ENCODE peak calls at places on chromosomes 6 and 20, in six cellular contexts. J, O, F, Z, I and H are unnamed samples. For H3K36me3, the result is how much of the 10 kb centered on the place peaks cover.

GRCh38 chr6:155970878-155971702 is 515.5 kb upstream of the NOX3 start:
- DNase-seq in F (no peak), O (no peak), Z (no peak), I (no peak), J (no peak), H (no peak)

GRCh38 chr6:150641398-150642139 is 41.9 kb downstream of the PLEKHG1 start:
- DNase-seq in O (peak), F (no peak), J (no peak), Z (no peak), I (no peak), H (no peak)

GRCh38 chr6:43851204-43851855 is 81.3 kb downstream of the VEGFA start:
- DNase-seq in I (no peak), O (no peak), F (no peak), J (no peak), Z (no peak), H (no peak)

GRCh38 chr20:53609501-53610445 is 16.1 kb upstream of the ZNF217 start:
- DNase-seq in F (no peak), J (peak), I (peak), O (no peak), Z (no peak), H (peak)

GRCh38 chr6:117938324-117938995 is 31.4 kb downstream of the SLC35F1 start:
- DNase-seq in F (no peak), J (no peak), Z (no peak), I (no peak), O (no peak), H (no peak)

GRCh38 chr20:46959081-46959692 is 64.5 kb downstream of the EYA2 start:
- DNase-seq in J (no peak), I (no peak), O (peak), Z (no peak), F (no peak), H (no peak)

GRCh38 chr20:20076297-20077065 is 24.1 kb downstream of the CFAP61 start:
- DNase-seq in Z (no peak), J (no peak), O (peak), F (no peak), I (no peak), H (no peak)

GRCh38 chr20:51042064-51042463 is 19.2 kb upstream of the KCNG1 start:
- DNase-seq in I (no peak), O (peak), J (no peak), Z (no peak), F (no peak), H (no peak)

GRCh38 chr6:112189494-112189893 is 64.9 kb downstream of the LAMA4 start:
- DNase-seq in J (no peak), F (no peak), Z (no peak), I (peak), O (no peak), H (no peak)

GRCh38 chr6:12815884-12816600 is 99.5 kb downstream of the PHACTR1 start:
- DNase-seq in J (no peak), F (no peak), I (no peak), O (peak), Z (no peak), H (no peak)

GRCh38 chr20:6407163-6407562 is 284.3 kb upstream of the FERMT1 start:
- DNase-seq in F (no peak), Z (no peak), J (no peak), O (peak), I (no peak), H (no peak)

GRCh38 chr20:31811796-31812728 is 7.1 kb upstream of the MYLK2 start:
- DNase-seq in I (no peak), Z (no peak), F (no peak), J (peak), O (no peak), H (no peak)

GRCh38 chr6:32084780-32085179 is 24.4 kb downstream of the TNXB start:
- DNase-seq in I (no peak), O (no peak), Z (no peak), J (no peak), F (no peak), H (no peak)

DNA sequence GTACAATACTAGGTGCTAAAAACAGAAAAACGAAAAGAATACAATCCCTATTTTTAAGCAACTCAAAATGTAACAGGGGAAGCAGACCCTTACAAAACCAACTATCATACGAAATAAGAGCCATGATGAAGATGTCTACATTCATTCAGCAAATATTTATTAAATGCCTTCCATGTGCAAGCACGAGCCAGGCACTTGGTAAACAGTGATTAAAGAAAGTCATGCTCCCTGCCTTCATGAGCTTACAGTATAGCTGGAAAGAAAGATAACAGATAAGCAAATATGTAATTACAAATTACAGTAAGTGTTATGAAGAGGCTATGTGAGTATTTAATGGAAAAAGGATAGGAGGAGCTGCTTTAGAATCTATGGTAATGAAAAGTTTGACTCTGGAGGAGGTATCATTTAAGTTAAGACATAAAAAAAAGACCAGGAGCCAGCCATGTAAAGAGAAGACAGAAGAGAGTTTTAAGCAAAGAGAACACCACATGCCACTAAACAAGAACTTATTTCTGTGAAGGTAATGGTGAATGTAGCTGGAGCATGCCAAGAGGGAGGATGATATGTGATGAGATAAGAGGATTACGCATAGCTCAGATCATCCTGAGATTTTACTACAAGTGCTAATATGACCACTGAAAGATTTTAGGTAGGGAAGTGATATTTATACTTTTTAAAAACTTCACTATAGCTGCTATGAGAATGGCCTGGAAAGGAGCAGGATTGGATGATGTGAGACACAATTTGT is 19.3 kb upstream of the COX7A2 start:
- DNase-seq in I (no peak), O (no peak), F (no peak), Z (no peak), J (no peak), H (no peak)
- H3K36me3 ChIP-seq in I (half or more), O (under half), F (under half), Z (under half), J (half or more), H (under half)

GRCh38 chr6:166958926-166959861 is 2.8 kb upstream of the RNASET2 start:
- DNase-seq in J (peak), F (peak), I (no peak), O (no peak), Z (no peak), H (no peak)
- H3K4me3 ChIP-seq in J (no peak), F (no peak), I (no peak), O (no peak), Z (no peak), H (no peak)

DNA sequence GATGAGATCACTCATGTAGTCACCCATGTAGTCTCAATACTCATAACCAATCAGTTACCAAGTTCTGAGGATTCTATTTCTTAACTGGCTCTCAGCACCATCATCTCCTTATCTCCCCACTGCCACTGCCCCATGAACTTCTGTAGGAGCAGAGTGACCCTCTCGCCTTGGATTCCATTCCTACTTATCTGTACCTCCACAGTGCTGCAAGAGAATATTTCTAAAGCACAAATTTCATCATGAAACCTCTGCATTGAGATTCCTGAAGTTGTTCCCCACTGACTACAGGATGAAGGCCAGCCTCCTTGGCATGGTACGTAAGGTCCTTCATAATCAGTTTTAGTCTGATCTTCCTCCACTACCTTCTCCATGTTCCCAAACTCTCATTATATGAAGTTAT is 34.8 kb downstream of the BACH2 start:
- DNase-seq in F (no peak), Z (no peak), J (no peak), I (no peak), O (no peak), H (no peak)
- H3K36me3 ChIP-seq in F (under half), Z (under half), J (under half), I (under half), O (under half), H (under half)

GRCh38 chr6:2526766-2527165 is 224.0 kb downstream of the MYLK4 start:
- DNase-seq in F (no peak), I (no peak), Z (no peak), J (no peak), O (no peak), H (no peak)
- H3K4me3 ChIP-seq in F (no peak), I (no peak), Z (no peak), J (no peak), O (no peak), H (no peak)